ENCODE peak calls at places on chromosomes 12 and 14, in ten cellular contexts. P is sigmoid colon, N is uterus, J is HCT116, G is breast epithelium, K is stomach, U is testis, E is endothelial cell of umbilical vein, H is GM12878, A is tibial nerve. W is an unnamed sample.

GRCh38 chr14:97408937-97409860 is 612.0 kb downstream of the VRK1 start:
- DNase-seq in N (no peak), U (no peak), E (no peak), G (no peak), H (peak), K (no peak), A (no peak), P (no peak), J (no peak), W (no peak)

GRCh38 chr12:27969901-27970390 is 2.6 kb downstream of the PTHLH start:
- DNase-seq in A (peak), E (peak), P (peak), U (peak), N (peak), K (peak), G (peak), H (peak), J (peak), W (no peak)

GRCh38 chr14:81245771-81246170 is 25.0 kb upstream of the GTF2A1 start:
- DNase-seq in P (no peak), N (no peak), A (no peak), J (no peak), U (no peak), H (no peak), K (no peak), G (no peak), E (no peak), W (no peak)

GRCh38 chr12:121893901-121894540 is 5.4 kb downstream of the PSMD9 start:
- DNase-seq in A (no peak), K (peak), H (no peak), J (no peak), N (no peak), G (no peak), U (no peak), P (no peak), E (peak), W (peak)

GRCh38 chr12:108306014-108306501 is 33.1 kb downstream of the CMKLR1 start:
- DNase-seq in A (no peak), H (no peak), P (no peak), N (peak), U (no peak), G (no peak), K (no peak), J (no peak), E (peak), W (no peak)

GRCh38 chr12:57548488-57548887 is 1.4 kb upstream of the KIF5A start:
- DNase-seq in E (no peak), H (no peak), K (no peak), P (no peak), J (no peak), N (no peak), G (no peak), U (no peak), A (no peak), W (no peak)

GRCh38 chr14:74368026-74368425 is 19.8 kb downstream of the VRTN start:
- DNase-seq in J (no peak), E (no peak), G (no peak), P (no peak), A (no peak), N (no peak), H (no peak), U (no peak), K (no peak), W (no peak)

GRCh38 chr12:19227880-19228210 is 98.3 kb downstream of the PLEKHA5 start:
- DNase-seq in G (no peak), H (no peak), J (no peak), A (no peak), N (no peak), U (no peak), K (no peak), P (no peak), E (no peak), W (no peak)

GRCh38 chr12:57590892-57591566 is at the start of gene PIP4K2C:
- DNase-seq in A (peak), P (peak), G (peak), J (peak), U (peak), K (peak), E (peak), N (peak), H (peak), W (peak)

GRCh38 chr14:75310295-75311059 is 31.8 kb downstream of the FOS start:
- DNase-seq in N (peak), K (peak), G (peak), P (peak), E (peak), H (no peak), J (no peak), A (peak), U (peak), W (no peak)

GRCh38 chr14:101176535-101177205 is 273.1 kb upstream of the RTL1 start:
- DNase-seq in E (no peak), K (no peak), P (no peak), U (no peak), N (peak), H (no peak), G (no peak), A (no peak), J (no peak), W (no peak)

GRCh38 chr12:64672925-64673409 is 62.7 kb downstream of the RASSF3 start:
- DNase-seq in J (peak), E (peak), P (peak), A (no peak), U (no peak), N (peak), G (no peak), K (peak), H (no peak), W (no peak)

GRCh38 chr12:24889403-24889802 is 59.5 kb downstream of the BCAT1 start:
- DNase-seq in J (no peak), K (no peak), N (no peak), E (peak), P (no peak), H (no peak), G (no peak), A (no peak), U (no peak), W (no peak)

GRCh38 chr12:121575051-121575450 is 5.8 kb downstream of the KDM2B start:
- DNase-seq in U (no peak), E (no peak), P (no peak), N (no peak), G (no peak), A (no peak), H (no peak), J (no peak), K (no peak), W (no peak)

GRCh38 chr12:16020034-16020433 is 108.9 kb downstream of the DERA start:
- DNase-seq in P (no peak), U (no peak), H (no peak), G (no peak), E (no peak), A (no peak), N (no peak), K (no peak), J (no peak), W (no peak)

GRCh38 chr12:132614861-132615578 is 3.6 kb upstream of the P2RX2 start:
- DNase-seq in G (peak), N (peak), K (peak), J (peak), A (peak), H (peak), E (peak), P (peak), U (peak), W (peak)

GRCh38 chr12:121376754-121377697 is 22.9 kb upstream of the RNF34 start:
- DNase-seq in A (no peak), P (no peak), H (no peak), G (no peak), U (no peak), N (no peak), J (no peak), E (no peak), K (no peak), W (no peak)

GRCh38 chr14:96852823-96853422 is 55.7 kb downstream of the VRK1 start:
- DNase-seq in N (no peak), A (no peak), G (no peak), J (peak), P (no peak), K (no peak), H (peak), E (peak), U (peak), W (no peak)

GRCh38 chr12:121209221-121209620 is 708 bp upstream of the P2RX4 start:
- DNase-seq in G (peak), K (no peak), J (no peak), P (no peak), H (no peak), N (no peak), U (peak), A (no peak), E (no peak), W (no peak)

GRCh38 chr12:57258977-57259970 is 8.3 kb upstream of the STAC3 start:
- DNase-seq in A (no peak), J (no peak), P (no peak), G (no peak), N (no peak), H (no peak), E (no peak), U (peak), K (peak), W (no peak)

GRCh38 chr12:85130631-85131030 is 94.5 kb downstream of the LRRIQ1 start:
- DNase-seq in H (no peak), N (no peak), A (no peak), J (no peak), G (no peak), P (no peak), U (no peak), K (no peak), E (no peak), W (no peak)

GRCh38 chr14:102318781-102319276 is 717 bp upstream of the ZNF839 start:
- DNase-seq in U (no peak), E (no peak), J (no peak), K (no peak), A (no peak), H (no peak), P (peak), N (peak), G (no peak), W (no peak)

GRCh38 chr12:113202300-113203075 is 17.0 kb downstream of the RITA1 start:
- DNase-seq in J (no peak), U (no peak), G (no peak), A (no peak), K (no peak), E (no peak), P (no peak), N (no peak), H (no peak), W (no peak)

GRCh38 chr14:105012171-105012985 is 8.5 kb downstream of the CDCA4 start:
- DNase-seq in K (peak), U (no peak), P (no peak), N (no peak), A (no peak), J (no peak), H (no peak), E (no peak), G (no peak), W (no peak)

GRCh38 chr12:643478-644292 is 19.6 kb downstream of the NINJ2 start:
- DNase-seq in P (peak), U (peak), N (peak), J (no peak), E (peak), K (peak), G (no peak), H (no peak), A (no peak), W (no peak)

GRCh38 chr12:726281-727140 is 25.9 kb upstream of the WNK1 start:
- DNase-seq in E (no peak), G (no peak), U (no peak), K (no peak), J (no peak), H (no peak), P (no peak), A (no peak), N (no peak), W (no peak)

GRCh38 chr12:63821781-63822251 is 22.7 kb upstream of the SRGAP1 start:
- DNase-seq in N (peak), J (no peak), U (peak), H (no peak), G (no peak), E (peak), K (no peak), P (peak), A (peak), W (no peak)

GRCh38 chr12:24483732-24484131 is 465.2 kb downstream of the BCAT1 start:
- DNase-seq in U (no peak), J (no peak), N (no peak), G (no peak), K (no peak), E (no peak), P (no peak), H (no peak), A (no peak), W (no peak)

GRCh38 chr12:241266-241665 is 21.4 kb downstream of the SLC6A13 start:
- DNase-seq in U (no peak), E (no peak), G (no peak), H (no peak), J (no peak), N (no peak), K (no peak), A (no peak), P (no peak), W (no peak)

GRCh38 chr12:21647179-21647578 is 10.5 kb downstream of the LDHB start:
- DNase-seq in J (no peak), G (no peak), P (no peak), H (no peak), U (no peak), K (no peak), A (no peak), N (no peak), E (no peak), W (no peak)

GRCh38 chr14:102197317-102197850 is 57.7 kb downstream of the WDR20 start:
- DNase-seq in J (no peak), U (no peak), N (no peak), P (no peak), K (no peak), A (no peak), E (no peak), H (no peak), G (no peak), W (no peak)

GRCh38 chr12:131177599-131177998 is 223.9 kb downstream of the ADGRD1 start:
- DNase-seq in H (no peak), K (no peak), U (no peak), J (no peak), N (no peak), E (no peak), P (no peak), A (no peak), G (no peak), W (no peak)

GRCh38 chr14:67820428-67820881 is 876 bp downstream of the RAD51B start:
- DNase-seq in N (no peak), E (peak), H (no peak), P (no peak), A (no peak), J (no peak), G (no peak), K (no peak), U (no peak), W (no peak)

GRCh38 chr12:124036117-124037109 is 63.4 kb downstream of the ZNF664 start:
- DNase-seq in P (no peak), U (peak), J (peak), E (peak), N (peak), G (no peak), A (no peak), K (peak), H (peak), W (peak)

GRCh38 chr12:4648499-4649357 is at the start of the genes AKAP3 and NDUFA9:
- DNase-seq in N (peak), E (peak), H (peak), K (peak), A (peak), P (peak), G (peak), U (peak), J (peak), W (peak)

GRCh38 chr12:3680919-3681594 is 71.9 kb downstream of the CRACR2A start:
- DNase-seq in U (peak), K (peak), E (peak), G (peak), J (no peak), N (no peak), P (no peak), A (no peak), H (no peak), W (no peak)

GRCh38 chr14:50047274-50047676 is 69.1 kb downstream of the VCPKMT start:
- DNase-seq in U (no peak), K (peak), N (no peak), G (no peak), E (peak), H (peak), J (no peak), A (no peak), P (no peak), W (no peak)

GRCh38 chr12:98532687-98533304 is 17.4 kb downstream of the TMPO start:
- DNase-seq in H (no peak), A (no peak), K (no peak), P (no peak), E (peak), G (no peak), J (peak), U (no peak), N (no peak), W (peak)

GRCh38 chr12:114902665-114903393 is 218.9 kb upstream of the TBX3 start:
- DNase-seq in A (no peak), G (no peak), E (no peak), P (no peak), H (no peak), K (no peak), U (no peak), J (no peak), N (no peak), W (no peak)
- TF ChIP-seq POLR2A in A (no peak), G (no peak), E (no peak), P (no peak), H (no peak), K (no peak), U (no peak), J (no peak), N (no peak), W (no peak)

DNA sequence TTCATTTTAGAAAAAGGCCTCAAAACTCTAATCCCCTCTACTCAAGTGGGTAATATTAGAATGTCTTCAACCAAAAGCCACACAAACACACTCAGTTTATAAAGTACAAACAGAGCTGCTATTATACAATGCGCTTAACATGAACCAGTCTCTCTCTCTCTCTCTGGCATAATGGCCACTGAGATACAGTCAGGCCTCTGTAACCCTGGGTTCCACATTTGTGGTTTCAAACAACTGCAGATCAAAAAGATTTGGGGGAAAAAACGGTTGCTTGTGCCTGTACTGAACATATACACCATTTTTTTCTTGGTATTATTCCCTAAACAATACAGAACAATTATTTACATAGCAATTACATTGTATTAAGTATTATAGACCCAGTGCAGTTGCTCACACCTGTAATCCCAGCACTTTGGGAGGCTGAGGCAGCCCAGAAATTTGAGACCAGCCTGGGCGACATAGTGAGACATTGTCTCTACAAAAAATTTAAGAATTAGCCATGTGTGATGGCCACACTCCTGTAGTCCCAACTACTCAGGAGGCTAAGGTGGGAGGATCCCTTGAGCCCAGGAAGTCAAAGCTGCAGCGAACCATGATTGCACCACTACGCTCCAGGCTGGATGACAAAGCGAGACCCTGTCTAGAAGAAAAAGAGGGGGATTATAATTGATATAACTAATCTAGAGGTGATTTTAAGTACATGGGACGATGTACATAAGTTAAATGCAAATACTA is 5.6 kb downstream of the SLC11A2 start:
- DNase-seq in G (no peak), J (no peak), U (no peak), N (no peak), A (no peak), P (no peak), E (no peak), K (no peak), H (no peak), W (no peak)
- TF ChIP-seq POLR2A in G (no peak), J (no peak), U (no peak), N (no peak), A (no peak), P (no peak), E (no peak), K (no peak), H (no peak), W (no peak)

GRCh38 chr14:23557521-23557920 is 1.4 kb downstream of the THTPA start:
- DNase-seq in K (no peak), U (no peak), G (no peak), A (no peak), P (no peak), E (no peak), H (no peak), J (no peak), N (no peak), W (no peak)

GRCh38 chr14:23555533-23555881 is 564 bp upstream of the THTPA start:
- DNase-seq in H (no peak), G (no peak), P (no peak), J (no peak), U (no peak), A (no peak), E (no peak), K (no peak), N (no peak), W (no peak)

GRCh38 chr14:23556700-23557440 is 799 bp downstream of the THTPA start:
- DNase-seq in E (no peak), G (no peak), H (no peak), K (no peak), J (no peak), N (no peak), P (no peak), A (no peak), U (no peak), W (no peak)

GRCh38 chr14:23557946-23558345 is 1.9 kb downstream of the THTPA start:
- DNase-seq in A (no peak), U (no peak), G (no peak), P (no peak), K (no peak), J (no peak), N (no peak), H (no peak), E (no peak), W (no peak)

GRCh38 chr14:23555882-23556699 is at the start of gene THTPA:
- DNase-seq in J (peak), A (peak), E (peak), K (peak), N (peak), G (peak), P (peak), H (peak), U (peak), W (peak)
- TF ChIP-seq POLR2A in J (peak), A (no peak), E (peak), K (no peak), N (peak), G (no peak), P (no peak), H (peak), U (no peak), W (peak)

GRCh38 chr14:94388896-94389469 is 581 bp upstream of the SERPINA1 start:
- DNase-seq in A (no peak), U (no peak), E (no peak), J (no peak), H (no peak), P (no peak), K (no peak), N (no peak), G (no peak), W (no peak)

GRCh38 chr14:94392510-94392935 is 4.1 kb upstream of the SERPINA1 start:
- DNase-seq in U (peak), N (no peak), P (peak), J (no peak), H (peak), K (no peak), A (no peak), E (no peak), G (no peak), W (no peak)

GRCh38 chr14:94389731-94390371 is 1.4 kb upstream of the SERPINA1 start:
- DNase-seq in P (no peak), N (no peak), E (no peak), J (no peak), U (no peak), H (no peak), G (no peak), K (no peak), A (no peak), W (no peak)

GRCh38 chr14:94391284-94391914 is 3.0 kb upstream of the SERPINA1 start:
- DNase-seq in U (no peak), J (no peak), A (no peak), K (no peak), P (peak), G (no peak), N (no peak), E (no peak), H (no peak), W (no peak)

DNA sequence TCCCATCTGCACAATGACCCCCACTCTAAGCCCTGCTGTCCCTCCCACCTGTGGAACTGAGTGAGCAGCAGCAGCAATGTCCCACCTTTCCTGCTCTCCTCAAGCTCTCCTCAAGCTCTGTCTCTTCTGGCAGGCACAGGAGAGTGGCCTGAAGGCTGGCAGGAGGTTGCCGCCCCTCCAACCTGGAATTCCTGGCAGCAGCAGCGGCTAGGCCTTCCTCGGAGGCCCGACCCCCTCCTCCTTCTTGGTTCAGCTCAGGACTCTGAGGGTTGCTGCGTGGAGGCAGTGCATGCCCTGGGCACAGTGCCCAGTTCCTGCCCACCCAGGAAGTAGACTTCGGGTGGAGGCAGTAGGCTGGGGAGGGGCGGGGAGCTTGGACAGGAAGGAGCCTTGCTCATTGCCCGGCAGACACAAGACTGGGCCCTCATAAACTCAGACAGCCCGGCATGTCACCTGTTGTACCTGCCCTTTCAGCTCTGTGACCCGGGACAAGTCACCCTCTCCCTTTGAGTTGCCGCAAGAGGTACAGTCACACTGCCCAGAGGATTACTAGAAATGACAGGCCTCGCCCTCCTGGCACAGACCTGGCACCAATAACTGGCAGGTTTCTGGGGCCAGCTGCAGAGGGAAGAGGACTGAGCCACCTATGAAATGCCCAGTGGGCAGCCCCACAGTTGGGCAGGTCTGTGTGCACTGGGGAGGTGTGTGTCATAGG is 2.1 kb upstream of the SERPINA1 start:
- DNase-seq in K (peak), P (peak), H (no peak), A (no peak), G (no peak), U (peak), J (no peak), E (no peak), N (no peak), W (no peak)
- TF ChIP-seq POLR2A in K (no peak), P (no peak), H (no peak), A (no peak), G (no peak), U (no peak), J (no peak), E (no peak), N (no peak), W (no peak)

W was measured in H54.